ENCODE peak calls at places on chromosomes 2 and 18, in six cellular contexts. One of them, this sample, is unnamed.

GRCh38 chr2:215410932-215411285 is 25.0 kb downstream of the FN1 start:
- DNase-seq in gastrocnemius medialis: no peak
- DNase-seq in cardiac muscle cell: no peak
- DNase-seq in suprapubic skin: no peak
- DNase-seq in neuronal stem cell: no peak
- DNase-seq in fibroblast of lung: peak
- DNase-seq in this sample: peak

GRCh38 chr2:53490659-53491058 is 276.9 kb upstream of the CHAC2 start:
- DNase-seq in cardiac muscle cell: no peak
- DNase-seq in fibroblast of lung: peak
- DNase-seq in suprapubic skin: peak
- DNase-seq in gastrocnemius medialis: peak
- DNase-seq in neuronal stem cell: no peak
- DNase-seq in this sample: no peak

GRCh38 chr2:143473206-143473605 is 344.0 kb downstream of the ARHGAP15 start:
- DNase-seq in neuronal stem cell: no peak
- DNase-seq in fibroblast of lung: peak
- DNase-seq in suprapubic skin: no peak
- DNase-seq in cardiac muscle cell: no peak
- DNase-seq in gastrocnemius medialis: no peak
- DNase-seq in this sample: no peak

GRCh38 chr18:79915161-79916127 is 36.0 kb downstream of the SLC66A2 start:
- DNase-seq in neuronal stem cell: no peak
- DNase-seq in cardiac muscle cell: no peak
- DNase-seq in suprapubic skin: peak
- DNase-seq in gastrocnemius medialis: no peak
- DNase-seq in fibroblast of lung: no peak
- DNase-seq in this sample: no peak

GRCh38 chr2:209331291-209331844 is 92.5 kb upstream of the MAP2 start:
- DNase-seq in fibroblast of lung: peak
- DNase-seq in cardiac muscle cell: peak
- DNase-seq in neuronal stem cell: no peak
- DNase-seq in gastrocnemius medialis: no peak
- DNase-seq in suprapubic skin: no peak
- DNase-seq in this sample: no peak

GRCh38 chr2:185640588-185640987 is 98.0 kb upstream of the FSIP2 start:
- DNase-seq in cardiac muscle cell: no peak
- DNase-seq in fibroblast of lung: no peak
- DNase-seq in neuronal stem cell: no peak
- DNase-seq in gastrocnemius medialis: no peak
- DNase-seq in suprapubic skin: no peak
- DNase-seq in this sample: no peak

GRCh38 chr2:15359716-15360531 is 201.2 kb downstream of the NBAS start:
- DNase-seq in gastrocnemius medialis: no peak
- DNase-seq in cardiac muscle cell: no peak
- DNase-seq in suprapubic skin: no peak
- DNase-seq in fibroblast of lung: peak
- DNase-seq in neuronal stem cell: no peak
- DNase-seq in this sample: peak

GRCh38 chr18:68150976-68151375 is 563.9 kb downstream of the TMX3 start:
- DNase-seq in suprapubic skin: no peak
- DNase-seq in neuronal stem cell: no peak
- DNase-seq in fibroblast of lung: no peak
- DNase-seq in gastrocnemius medialis: no peak
- DNase-seq in cardiac muscle cell: no peak
- DNase-seq in this sample: no peak

GRCh38 chr18:51867767-51868166 is 472.2 kb upstream of the DCC start:
- DNase-seq in cardiac muscle cell: peak
- DNase-seq in neuronal stem cell: peak
- DNase-seq in fibroblast of lung: peak
- DNase-seq in suprapubic skin: no peak
- DNase-seq in gastrocnemius medialis: no peak
- DNase-seq in this sample: no peak

GRCh38 chr2:15617778-15618448 is 26.2 kb downstream of the DDX1 start:
- DNase-seq in gastrocnemius medialis: no peak
- DNase-seq in fibroblast of lung: no peak
- DNase-seq in cardiac muscle cell: no peak
- DNase-seq in neuronal stem cell: no peak
- DNase-seq in suprapubic skin: no peak
- DNase-seq in this sample: no peak

GRCh38 chr2:102251042-102251848 is 60.1 kb upstream of the IL1RL1 start:
- DNase-seq in suprapubic skin: peak
- DNase-seq in neuronal stem cell: no peak
- DNase-seq in fibroblast of lung: peak
- DNase-seq in gastrocnemius medialis: no peak
- DNase-seq in cardiac muscle cell: peak
- DNase-seq in this sample: no peak

GRCh38 chr2:196160101-196160500 is 11.3 kb downstream of the STK17B start:
- DNase-seq in suprapubic skin: no peak
- DNase-seq in gastrocnemius medialis: no peak
- DNase-seq in cardiac muscle cell: no peak
- DNase-seq in neuronal stem cell: no peak
- DNase-seq in fibroblast of lung: peak
- DNase-seq in this sample: peak

GRCh38 chr2:216777637-216778273 is 82.1 kb downstream of the TNP1 start:
- DNase-seq in gastrocnemius medialis: no peak
- DNase-seq in suprapubic skin: no peak
- DNase-seq in cardiac muscle cell: peak
- DNase-seq in fibroblast of lung: peak
- DNase-seq in neuronal stem cell: peak
- DNase-seq in this sample: peak

GRCh38 chr18:55588876-55589595 is 1.0 kb upstream of the TCF4 start:
- DNase-seq in fibroblast of lung: peak
- DNase-seq in gastrocnemius medialis: no peak
- DNase-seq in suprapubic skin: no peak
- DNase-seq in cardiac muscle cell: no peak
- DNase-seq in neuronal stem cell: no peak
- DNase-seq in this sample: no peak

GRCh38 chr2:170953976-170954375 is 24.9 kb downstream of the GORASP2 start:
- DNase-seq in fibroblast of lung: peak
- DNase-seq in neuronal stem cell: no peak
- DNase-seq in cardiac muscle cell: no peak
- DNase-seq in suprapubic skin: no peak
- DNase-seq in gastrocnemius medialis: no peak
- DNase-seq in this sample: no peak

GRCh38 chr2:128395640-128396499 is 77.2 kb upstream of the HS6ST1 start:
- DNase-seq in cardiac muscle cell: no peak
- DNase-seq in suprapubic skin: no peak
- DNase-seq in fibroblast of lung: no peak
- DNase-seq in gastrocnemius medialis: no peak
- DNase-seq in neuronal stem cell: no peak
- DNase-seq in this sample: peak

GRCh38 chr2:133200684-133201421 is 367.4 kb downstream of the NCKAP5 start:
- DNase-seq in gastrocnemius medialis: no peak
- DNase-seq in neuronal stem cell: no peak
- DNase-seq in cardiac muscle cell: no peak
- DNase-seq in fibroblast of lung: peak
- DNase-seq in suprapubic skin: no peak
- DNase-seq in this sample: peak

GRCh38 chr2:168378960-168379669 is 77.0 kb upstream of the CERS6 start:
- DNase-seq in cardiac muscle cell: no peak
- DNase-seq in gastrocnemius medialis: no peak
- DNase-seq in fibroblast of lung: no peak
- DNase-seq in neuronal stem cell: no peak
- DNase-seq in suprapubic skin: no peak
- DNase-seq in this sample: no peak

GRCh38 chr2:219025637-219026585 is 15.4 kb downstream of the CFAP65 start:
- DNase-seq in suprapubic skin: no peak
- DNase-seq in cardiac muscle cell: no peak
- DNase-seq in fibroblast of lung: peak
- DNase-seq in gastrocnemius medialis: no peak
- DNase-seq in neuronal stem cell: no peak
- DNase-seq in this sample: no peak

GRCh38 chr2:156649596-156649995 is 213.4 kb downstream of the GPD2 start:
- DNase-seq in neuronal stem cell: no peak
- DNase-seq in suprapubic skin: no peak
- DNase-seq in cardiac muscle cell: peak
- DNase-seq in fibroblast of lung: peak
- DNase-seq in gastrocnemius medialis: no peak
- DNase-seq in this sample: no peak

GRCh38 chr2:230124792-230125452 is 56.2 kb upstream of the SLC16A14 start:
- DNase-seq in gastrocnemius medialis: no peak
- DNase-seq in fibroblast of lung: no peak
- DNase-seq in neuronal stem cell: no peak
- DNase-seq in suprapubic skin: no peak
- DNase-seq in cardiac muscle cell: no peak
- DNase-seq in this sample: no peak

GRCh38 chr2:57842531-57842930 is 204.1 kb upstream of the VRK2 start:
- DNase-seq in gastrocnemius medialis: no peak
- DNase-seq in fibroblast of lung: peak
- DNase-seq in cardiac muscle cell: no peak
- DNase-seq in suprapubic skin: no peak
- DNase-seq in neuronal stem cell: no peak
- DNase-seq in this sample: peak

GRCh38 chr2:226873826-226874225 is 38.0 kb downstream of the RHBDD1 start:
- DNase-seq in suprapubic skin: no peak
- DNase-seq in cardiac muscle cell: no peak
- DNase-seq in fibroblast of lung: no peak
- DNase-seq in neuronal stem cell: no peak
- DNase-seq in gastrocnemius medialis: no peak
- DNase-seq in this sample: no peak

GRCh38 chr2:48471048-48471474 is 58.9 kb upstream of the STON1 start:
- DNase-seq in gastrocnemius medialis: no peak
- DNase-seq in neuronal stem cell: peak
- DNase-seq in suprapubic skin: no peak
- DNase-seq in fibroblast of lung: peak
- DNase-seq in cardiac muscle cell: peak
- DNase-seq in this sample: no peak

GRCh38 chr2:101843048-101843447 is 145.5 kb downstream of the MAP4K4 start:
- DNase-seq in neuronal stem cell: no peak
- DNase-seq in cardiac muscle cell: no peak
- DNase-seq in fibroblast of lung: peak
- DNase-seq in gastrocnemius medialis: no peak
- DNase-seq in suprapubic skin: no peak
- DNase-seq in this sample: no peak

GRCh38 chr2:9846554-9846953 is 3.3 kb downstream of the TAF1B start:
- DNase-seq in fibroblast of lung: peak
- DNase-seq in gastrocnemius medialis: no peak
- DNase-seq in suprapubic skin: no peak
- DNase-seq in cardiac muscle cell: no peak
- DNase-seq in neuronal stem cell: no peak
- DNase-seq in this sample: peak

GRCh38 chr2:159285929-159286708 is at the start of gene WDSUB1:
- DNase-seq in gastrocnemius medialis: peak
- DNase-seq in suprapubic skin: peak
- DNase-seq in fibroblast of lung: peak
- DNase-seq in neuronal stem cell: peak
- DNase-seq in cardiac muscle cell: peak
- DNase-seq in this sample: no peak

GRCh38 chr2:174350018-174350417 is 15.3 kb downstream of the SP9 start:
- DNase-seq in gastrocnemius medialis: no peak
- DNase-seq in cardiac muscle cell: no peak
- DNase-seq in fibroblast of lung: no peak
- DNase-seq in neuronal stem cell: no peak
- DNase-seq in suprapubic skin: no peak
- DNase-seq in this sample: no peak

GRCh38 chr18:74804677-74805076 is 207.0 kb downstream of the ZNF407 start:
- DNase-seq in suprapubic skin: no peak
- DNase-seq in cardiac muscle cell: peak
- DNase-seq in gastrocnemius medialis: no peak
- DNase-seq in fibroblast of lung: no peak
- DNase-seq in neuronal stem cell: no peak
- DNase-seq in this sample: no peak
- H3K27ac ChIP-seq in suprapubic skin: no peak
- H3K27ac ChIP-seq in cardiac muscle cell: peak
- H3K27ac ChIP-seq in gastrocnemius medialis: no peak
- H3K27ac ChIP-seq in fibroblast of lung: no peak
- H3K27ac ChIP-seq in neuronal stem cell: no peak
- H3K27ac ChIP-seq in this sample: no peak

GRCh38 chr2:241092677-241093076 is 9.4 kb downstream of the MTERF4 start:
- DNase-seq in cardiac muscle cell: no peak
- DNase-seq in gastrocnemius medialis: no peak
- DNase-seq in neuronal stem cell: no peak
- DNase-seq in fibroblast of lung: no peak
- DNase-seq in suprapubic skin: no peak
- DNase-seq in this sample: no peak
- H3K27ac ChIP-seq in cardiac muscle cell: no peak
- H3K27ac ChIP-seq in gastrocnemius medialis: peak
- H3K27ac ChIP-seq in neuronal stem cell: no peak
- H3K27ac ChIP-seq in fibroblast of lung: no peak
- H3K27ac ChIP-seq in suprapubic skin: no peak
- H3K27ac ChIP-seq in this sample: no peak

GRCh38 chr2:190988910-190989309 is 25.1 kb downstream of the STAT1 start:
- DNase-seq in cardiac muscle cell: no peak
- DNase-seq in suprapubic skin: no peak
- DNase-seq in fibroblast of lung: no peak
- DNase-seq in gastrocnemius medialis: no peak
- DNase-seq in neuronal stem cell: no peak
- DNase-seq in this sample: no peak
- H3K27ac ChIP-seq in cardiac muscle cell: no peak
- H3K27ac ChIP-seq in suprapubic skin: no peak
- H3K27ac ChIP-seq in fibroblast of lung: no peak
- H3K27ac ChIP-seq in gastrocnemius medialis: no peak
- H3K27ac ChIP-seq in neuronal stem cell: no peak
- H3K27ac ChIP-seq in this sample: no peak

DNA sequence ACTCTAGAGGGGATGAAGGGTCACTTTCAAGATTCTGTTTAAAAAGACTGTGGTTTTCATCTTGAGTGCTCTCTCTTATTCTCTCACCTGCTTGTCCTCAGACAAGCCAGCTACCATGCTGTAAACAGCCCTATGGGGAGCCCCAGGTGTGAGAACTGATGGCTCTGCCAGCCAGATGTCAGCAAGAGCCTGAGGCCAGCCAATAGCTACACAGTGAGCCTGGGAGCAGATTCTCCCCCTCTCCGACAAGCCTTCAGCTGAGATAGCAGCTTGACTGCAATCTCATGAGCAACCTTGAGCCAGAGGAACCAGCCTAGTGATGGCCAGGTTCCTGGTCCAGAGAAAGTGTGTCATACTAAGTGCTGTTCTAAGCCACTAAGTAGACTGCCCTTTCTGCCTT is 272.1 kb downstream of the NAPG start:
- DNase-seq in suprapubic skin: no peak
- DNase-seq in gastrocnemius medialis: no peak
- DNase-seq in fibroblast of lung: no peak
- DNase-seq in cardiac muscle cell: peak
- DNase-seq in neuronal stem cell: no peak
- DNase-seq in this sample: no peak
- H3K27ac ChIP-seq in suprapubic skin: no peak
- H3K27ac ChIP-seq in gastrocnemius medialis: no peak
- H3K27ac ChIP-seq in fibroblast of lung: no peak
- H3K27ac ChIP-seq in cardiac muscle cell: no peak
- H3K27ac ChIP-seq in neuronal stem cell: no peak
- H3K27ac ChIP-seq in this sample: no peak

This sample was measured in epithelial cell of prostate.